ENCODE peak calls at places on chromosome 5, in seven cellular contexts. F is mammary epithelial cell, I is iPS DF 6.9, U is kidney, Y is lung, B is tibial nerve, Z is adipocyte. X is an unnamed sample.

GRCh38 chr5:116600876-116601275 is 26.3 kb upstream of the SEMA6A start:
- DNase-seq in F (peak; percentile 28), I (no peak), U (no peak), Y (no peak), B (no peak), Z (peak; percentile 15), X (no peak)

GRCh38 chr5:53545744-53546143 is 14.7 kb upstream of the NDUFS4 start:
- DNase-seq in F (no peak), I (peak; percentile 16), U (no peak), Y (no peak), B (no peak), Z (no peak), X (no peak)

GRCh38 chr5:104061707-104062106 is 499.1 kb upstream of the NUDT12 start:
- DNase-seq in F (no peak), I (no peak), U (peak; percentile 25), Y (no peak), B (no peak), Z (no peak), X (no peak)

GRCh38 chr5:67065237-67065636 is 131.4 kb downstream of the CD180 start:
- DNase-seq in F (no peak), I (no peak), U (no peak), Y (no peak), B (no peak), Z (no peak), X (no peak)

GRCh38 chr5:143355710-143356109 is 47.8 kb downstream of the NR3C1 start:
- DNase-seq in F (peak; percentile 88), I (no peak), U (peak; percentile 77), Y (peak; percentile 44), B (peak; percentile 22), Z (peak; percentile 86), X (peak; percentile 73)

GRCh38 chr5:98927242-98927987 is 1.4 kb downstream of the CHD1 start:
- DNase-seq in F (peak; percentile 74), I (no peak), U (no peak), Y (no peak), B (no peak), Z (peak; percentile 83), X (peak; percentile 87)

GRCh38 chr5:32936329-32936728 is 225.2 kb downstream of the NPR3 start:
- DNase-seq in F (no peak), I (no peak), U (no peak), Y (no peak), B (no peak), Z (no peak), X (no peak)

GRCh38 chr5:164375051-164375450 is 869.6 kb downstream of the MAT2B start:
- DNase-seq in F (no peak), I (no peak), U (no peak), Y (no peak), B (no peak), Z (no peak), X (no peak)

GRCh38 chr5:67234671-67235176 is 38.1 kb upstream of the CD180 start:
- DNase-seq in F (peak; percentile 67), I (no peak), U (peak; percentile 75), Y (peak; percentile 46), B (no peak), Z (peak; percentile 64), X (peak; percentile 33)

GRCh38 chr5:40260351-40260750 is 419.4 kb upstream of the PTGER4 start:
- DNase-seq in F (no peak), I (no peak), U (no peak), Y (no peak), B (no peak), Z (no peak), X (peak; percentile 86)

GRCh38 chr5:122195784-122196394 is 66.5 kb downstream of the ZNF474 start:
- DNase-seq in F (peak; percentile 39), I (peak; percentile 39), U (no peak), Y (no peak), B (no peak), Z (peak; percentile 86), X (peak; percentile 57)

GRCh38 chr5:55597014-55597981 is 62.5 kb upstream of the PLPP1 start:
- DNase-seq in F (peak; percentile 95), I (no peak), U (no peak), Y (peak; percentile 39), B (no peak), Z (peak; percentile 68), X (no peak)

GRCh38 chr5:63456279-63456678 is 506.0 kb downstream of the HTR1A start:
- DNase-seq in F (peak; percentile 17), I (no peak), U (no peak), Y (no peak), B (no peak), Z (no peak), X (no peak)

GRCh38 chr5:7849531-7850240 is 1.2 kb downstream of the CFAP90 start:
- DNase-seq in F (no peak), I (peak; percentile 25), U (no peak), Y (no peak), B (no peak), Z (peak; percentile 27), X (peak; percentile 30)

GRCh38 chr5:36239370-36240293 is 2.1 kb downstream of the NADK2 start:
- DNase-seq in F (no peak), I (no peak), U (no peak), Y (no peak), B (no peak), Z (no peak), X (no peak)

GRCh38 chr5:137146402-137146889 is 352.7 kb downstream of the SPOCK1 start:
- DNase-seq in F (peak; percentile 99), I (no peak), U (no peak), Y (no peak), B (no peak), Z (peak; percentile 94), X (peak; percentile 29)

GRCh38 chr5:21680196-21680595 is 1172.9 kb downstream of the CDH12 start:
- DNase-seq in F (peak; percentile 82), I (no peak), U (no peak), Y (no peak), B (no peak), Z (peak; percentile 71), X (no peak)

GRCh38 chr5:173833200-173833599 is 54.9 kb upstream of the CPEB4 start:
- DNase-seq in F (no peak), I (no peak), U (no peak), Y (no peak), B (no peak), Z (peak; percentile 56), X (no peak)

GRCh38 chr5:74316064-74316586 is 324.4 kb downstream of the ENC1 start:
- DNase-seq in F (peak; percentile 99), I (no peak), U (peak; percentile 72), Y (peak; percentile 36), B (no peak), Z (peak; percentile 89), X (no peak)
- H3K4me1 ChIP-seq in F (peaks cover 52% of the 10 kb centered on the region), I (no peaks in the 10 kb centered on the region), U (peaks cover 4% of the 10 kb centered on the region), Y (no peaks in the 10 kb centered on the region), B (no peaks in the 10 kb centered on the region), Z (peaks cover 52% of the 10 kb centered on the region), X (peaks cover 3% of the 10 kb centered on the region)

DNA sequence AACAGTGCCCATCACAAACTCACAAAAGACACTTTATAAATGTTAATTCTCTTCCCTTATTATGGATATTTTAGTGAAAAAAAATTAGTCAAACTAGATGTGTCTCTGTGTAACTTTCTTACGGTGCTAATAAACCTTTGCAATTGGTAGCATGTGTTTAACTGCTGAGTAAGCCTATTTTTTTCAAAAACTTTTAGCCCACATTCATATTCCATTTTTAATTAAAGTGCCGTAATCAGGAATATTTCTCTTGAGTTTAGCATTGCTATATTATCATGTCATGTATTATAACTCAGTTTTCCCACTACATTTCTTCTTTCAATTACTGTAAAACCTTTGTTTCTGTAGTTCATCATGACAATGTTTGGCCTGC is 51.4 kb downstream of the FYB1 start:
- DNase-seq in F (no peak), I (no peak), U (no peak), Y (no peak), B (no peak), Z (no peak), X (no peak)
- H3K4me1 ChIP-seq in F (peaks cover 5% of the 10 kb centered on the region), I (no peaks in the 10 kb centered on the region), U (no peaks in the 10 kb centered on the region), Y (no peaks in the 10 kb centered on the region), B (no peaks in the 10 kb centered on the region), Z (peaks cover 28% of the 10 kb centered on the region), X (no peaks in the 10 kb centered on the region)

DNA sequence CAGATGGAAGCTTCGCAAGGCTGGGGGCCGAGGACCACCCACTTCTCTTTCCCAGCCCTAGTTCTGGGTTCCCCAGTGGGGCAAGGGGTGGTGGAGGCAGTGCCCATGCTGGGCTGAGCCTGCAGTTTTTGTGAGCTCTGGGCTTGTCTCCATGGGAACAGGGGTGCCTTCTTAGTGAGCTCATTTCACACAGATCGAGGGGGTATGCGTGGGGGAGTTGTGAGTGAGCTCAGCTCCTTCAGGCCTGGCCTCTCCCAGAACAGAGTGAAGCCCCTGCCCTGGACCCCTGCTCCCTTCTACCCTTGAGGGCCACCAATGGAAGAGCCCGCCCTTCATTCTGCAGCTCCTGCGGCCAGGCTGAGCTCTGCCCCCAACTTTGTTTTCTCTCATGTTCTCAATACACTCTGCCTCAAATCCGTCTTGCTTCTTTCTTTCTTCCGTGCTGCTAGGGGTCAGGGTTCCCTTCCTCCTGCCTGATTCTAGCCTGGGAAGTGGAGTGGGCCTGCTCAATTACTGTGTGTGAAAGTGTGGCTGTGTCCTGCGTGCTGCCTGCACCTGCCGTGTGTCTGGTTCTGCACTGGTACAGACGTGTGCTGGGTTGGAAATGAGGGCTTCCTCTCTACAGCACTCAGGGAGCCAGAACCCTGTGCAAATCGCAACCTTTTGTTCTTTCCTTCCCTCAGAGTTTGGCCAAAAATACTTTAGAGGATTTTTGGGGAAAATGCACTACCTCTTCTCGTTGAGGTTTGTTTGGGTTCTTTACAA is 8.9 kb upstream of the MYOZ3 start:
- DNase-seq in F (no peak), I (no peak), U (peak; percentile 46), Y (no peak), B (no peak), Z (no peak), X (no peak)
- H3K4me1 ChIP-seq in F (no peaks in the 10 kb centered on the region), I (peaks cover 2% of the 10 kb centered on the region), U (peaks cover 12% of the 10 kb centered on the region), Y (no peaks in the 10 kb centered on the region), B (peaks cover 43% of the 10 kb centered on the region), Z (peaks cover 26% of the 10 kb centered on the region), X (peaks cover 83% of the 10 kb centered on the region)

GRCh38 chr5:119286516-119287488 is 69.0 kb upstream of the TNFAIP8 start:
- DNase-seq in F (no peak), I (no peak), U (no peak), Y (no peak), B (no peak), Z (no peak), X (no peak)

GRCh38 chr5:119287547-119288073 is 68.2 kb upstream of the TNFAIP8 start:
- DNase-seq in F (peak; percentile 72), I (no peak), U (no peak), Y (no peak), B (no peak), Z (peak; percentile 27), X (no peak)

GRCh38 chr5:119290161-119290569 is 65.7 kb upstream of the TNFAIP8 start:
- DNase-seq in F (no peak), I (no peak), U (no peak), Y (no peak), B (no peak), Z (no peak), X (no peak)

GRCh38 chr5:119289413-119289812 is 66.4 kb upstream of the TNFAIP8 start:
- DNase-seq in F (no peak), I (no peak), U (no peak), Y (no peak), B (no peak), Z (no peak), X (no peak)

DNA sequence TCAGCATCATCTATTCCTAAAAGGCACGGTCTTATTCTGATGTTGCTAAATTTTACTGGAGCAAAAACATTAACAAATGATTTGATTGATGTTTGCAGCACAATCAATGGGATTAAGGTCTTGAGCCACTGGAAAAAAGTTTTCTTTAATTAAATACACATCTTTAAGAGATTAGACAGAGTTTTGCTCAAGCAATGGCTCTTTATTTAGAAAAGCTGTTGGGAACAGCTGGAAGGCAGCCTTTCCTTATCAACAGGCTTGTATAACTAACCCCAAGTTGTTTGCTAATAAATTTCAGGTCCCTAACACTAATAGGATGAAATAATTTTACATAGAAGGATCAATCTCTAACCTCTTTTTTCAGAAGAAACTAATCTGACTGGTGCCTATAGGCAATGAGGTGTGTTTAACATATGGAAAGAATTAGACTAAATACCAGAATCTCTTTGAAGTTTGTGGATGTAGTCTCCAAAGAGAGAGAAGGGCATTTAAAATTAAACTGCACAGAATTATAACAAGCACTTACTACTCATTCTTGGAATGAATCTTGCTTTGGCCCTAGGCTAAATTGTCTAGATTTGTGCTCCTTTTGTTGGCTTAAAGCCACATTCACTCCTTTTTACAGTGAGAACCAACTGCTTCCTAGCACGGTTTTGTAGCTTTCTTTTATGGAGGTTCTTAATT is 67.3 kb upstream of the TNFAIP8 start:
- DNase-seq in F (peak; percentile 54), I (no peak), U (no peak), Y (no peak), B (no peak), Z (peak; percentile 76), X (no peak)
- H3K4me1 ChIP-seq in F (peaks cover 27% of the 10 kb centered on the region), I (peaks cover 5% of the 10 kb centered on the region), U (peaks cover 3% of the 10 kb centered on the region), Y (peaks cover 12% of the 10 kb centered on the region), B (peaks cover 28% of the 10 kb centered on the region), Z (peaks cover 35% of the 10 kb centered on the region), X (peaks cover 3% of the 10 kb centered on the region)

X was measured in testis.